ENCODE peak calls at places on chromosome 18, in nine cellular contexts. T is T-helper 17 cell; B is hippocampal formation; V is germinal center; I is stimulated activated CD4-positive, alpha-beta T cell treated with anti-CD3 and anti-CD28 coated beads, Interleukin-12 subunit alpha, Interleukin-12 subunit beta, amount 100 ng/mL, for 24 hours; O is CD4-positive, alpha-beta memory T cell; U is choroid plexus epithelial cell; G is activated naive CD4-positive, alpha-beta T cell treated with anti-CD3 and anti-CD28 coated beads, Interleukin-2, amount 10 ng/mL, durations not matched to agents 7 days and 5 days; H is activated T-cell treated with anti-CD3 and anti-CD28 coated beads for 1 hour. L is an unnamed sample.

GRCh38 chr18:13292736-13293135 is 74.2 kb downstream of the LDLRAD4 start:
- DNase-seq in T (no peak), B (no peak), V (no peak), I (no peak), O (no peak), U (no peak), G (no peak), H (no peak), L (no peak)

GRCh38 chr18:59011786-59012185 is 127.9 kb upstream of the SEC11C start:
- DNase-seq in T (no peak), B (no peak), V (no peak), I (no peak), O (no peak), U (no peak), G (no peak), H (no peak), L (no peak)

GRCh38 chr18:34773961-34774754 is 64.1 kb downstream of the DTNA start:
- DNase-seq in T (no peak), B (peak), V (no peak), I (no peak), O (no peak), U (peak), G (no peak), H (no peak), L (peak)

GRCh38 chr18:44423826-44424225 is 256.9 kb upstream of the SETBP1 start:
- DNase-seq in T (no peak), B (no peak), V (no peak), I (no peak), O (no peak), U (no peak), G (no peak), H (no peak), L (no peak)

GRCh38 chr18:3411854-3412268 is 38.1 kb upstream of the TGIF1 start:
- DNase-seq in T (peak), B (no peak), V (peak), I (no peak), O (peak), U (peak), G (peak), H (no peak), L (no peak)

GRCh38 chr18:62596145-62597005 is 73.5 kb downstream of the ZCCHC2 start:
- DNase-seq in T (no peak), B (no peak), V (no peak), I (no peak), O (no peak), U (peak), G (no peak), H (no peak), L (no peak)

GRCh38 chr18:22309191-22309590 is 108.5 kb downstream of the CTAGE1 start:
- DNase-seq in T (no peak), B (no peak), V (no peak), I (no peak), O (no peak), U (peak), G (no peak), H (no peak), L (no peak)

GRCh38 chr18:8675057-8675456 is 30.3 kb upstream of the MTCL1 start:
- DNase-seq in T (no peak), B (no peak), V (no peak), I (no peak), O (no peak), U (no peak), G (no peak), H (no peak), L (no peak)

GRCh38 chr18:21110667-21111350 is 804 bp downstream of the ROCK1 start:
- DNase-seq in T (peak), B (peak), V (peak), I (peak), O (peak), U (peak), G (peak), H (peak), L (peak)

GRCh38 chr18:27599202-27599829 is 414.2 kb upstream of the CHST9 start:
- DNase-seq in T (no peak), B (peak), V (peak), I (no peak), O (no peak), U (peak), G (peak), H (no peak), L (peak)

GRCh38 chr18:41389936-41390667 is 564.9 kb upstream of the PIK3C3 start:
- DNase-seq in T (no peak), B (no peak), V (no peak), I (no peak), O (no peak), U (no peak), G (no peak), H (no peak), L (no peak)

GRCh38 chr18:10726198-10727068 is 200.6 kb downstream of the NAPG start:
- DNase-seq in T (no peak), B (no peak), V (no peak), I (no peak), O (no peak), U (no peak), G (no peak), H (no peak), L (no peak)

GRCh38 chr18:13369353-13369752 is 150.8 kb downstream of the LDLRAD4 start:
- DNase-seq in T (no peak), B (no peak), V (no peak), I (no peak), O (no peak), U (no peak), G (no peak), H (no peak), L (no peak)

GRCh38 chr18:79685971-79686370 is 6.4 kb downstream of the CTDP1 start:
- DNase-seq in T (no peak), B (no peak), V (no peak), I (no peak), O (no peak), U (no peak), G (no peak), H (no peak), L (no peak)

GRCh38 chr18:8400193-8400752 is 209.0 kb upstream of the RAB12 start:
- DNase-seq in T (no peak), B (no peak), V (no peak), I (no peak), O (no peak), U (no peak), G (no peak), H (no peak), L (no peak)

GRCh38 chr18:11947214-11948119 is 33.8 kb upstream of the IMPA2 start:
- DNase-seq in T (peak), B (peak), V (no peak), I (peak), O (peak), U (peak), G (peak), H (peak), L (peak)

GRCh38 chr18:9474103-9474982 is 970 bp upstream of the RALBP1 start:
- DNase-seq in T (no peak), B (no peak), V (peak), I (no peak), O (no peak), U (no peak), G (no peak), H (no peak), L (peak)

GRCh38 chr18:8537400-8537799 is 71.8 kb upstream of the RAB12 start:
- DNase-seq in T (no peak), B (no peak), V (no peak), I (no peak), O (no peak), U (no peak), G (no peak), H (no peak), L (no peak)